ENCODE peak calls at places on chromosomes 7 and 10, in seven cellular contexts. One of them, this sample, is unnamed.

GRCh38 chr7:155896531-155897263 is 84.4 kb upstream of the SHH start:
- DNase-seq in B cell: no peak
- DNase-seq in Right ventricle myocardium inferior: no peak
- DNase-seq in ELR: no peak
- DNase-seq in Panc1: no peak
- DNase-seq in mammary epithelial cell: no peak
- DNase-seq in fibroblast of gingiva: no peak
- DNase-seq in this sample: peak; percentile 37

GRCh38 chr10:128530301-128530700 is 404.1 kb upstream of the MKI67 start:
- DNase-seq in B cell: no peak
- DNase-seq in Right ventricle myocardium inferior: no peak
- DNase-seq in ELR: peak; percentile 10
- DNase-seq in Panc1: peak; percentile 4
- DNase-seq in mammary epithelial cell: no peak
- DNase-seq in fibroblast of gingiva: no peak
- DNase-seq in this sample: peak; percentile 1

GRCh38 chr7:20438665-20439376 is 108.1 kb downstream of the ITGB8 start:
- DNase-seq in B cell: peak; percentile 10
- DNase-seq in Right ventricle myocardium inferior: no peak
- DNase-seq in ELR: no peak
- DNase-seq in Panc1: no peak
- DNase-seq in mammary epithelial cell: no peak
- DNase-seq in fibroblast of gingiva: no peak
- DNase-seq in this sample: no peak

GRCh38 chr7:114310344-114311118 is 104.1 kb upstream of the FOXP2 start:
- DNase-seq in B cell: no peak
- DNase-seq in Right ventricle myocardium inferior: no peak
- DNase-seq in ELR: no peak
- DNase-seq in Panc1: no peak
- DNase-seq in mammary epithelial cell: no peak
- DNase-seq in fibroblast of gingiva: no peak
- DNase-seq in this sample: no peak

GRCh38 chr10:88254091-88254490 is 329.0 kb downstream of the RNLS start:
- DNase-seq in B cell: no peak
- DNase-seq in Right ventricle myocardium inferior: no peak
- DNase-seq in ELR: peak; percentile 92
- DNase-seq in Panc1: peak; percentile 51
- DNase-seq in mammary epithelial cell: peak; percentile 89
- DNase-seq in fibroblast of gingiva: peak; percentile 55
- DNase-seq in this sample: peak; percentile 84

GRCh38 chr10:52703898-52704297 is 68.7 kb downstream of the MBL2 start:
- DNase-seq in B cell: no peak
- DNase-seq in Right ventricle myocardium inferior: no peak
- DNase-seq in ELR: peak; percentile 19
- DNase-seq in Panc1: no peak
- DNase-seq in mammary epithelial cell: no peak
- DNase-seq in fibroblast of gingiva: no peak
- DNase-seq in this sample: no peak

GRCh38 chr10:44934416-44935200 is 23.5 kb downstream of the TMEM72 start:
- DNase-seq in B cell: no peak
- DNase-seq in Right ventricle myocardium inferior: no peak
- DNase-seq in ELR: no peak
- DNase-seq in Panc1: no peak
- DNase-seq in mammary epithelial cell: no peak
- DNase-seq in fibroblast of gingiva: no peak
- DNase-seq in this sample: no peak

GRCh38 chr7:4227105-4228010 is 454.7 kb upstream of the FOXK1 start:
- DNase-seq in B cell: no peak
- DNase-seq in Right ventricle myocardium inferior: no peak
- DNase-seq in ELR: no peak
- DNase-seq in Panc1: no peak
- DNase-seq in mammary epithelial cell: no peak
- DNase-seq in fibroblast of gingiva: peak; percentile 57
- DNase-seq in this sample: peak; percentile 9

GRCh38 chr7:66682350-66683093 is 53.8 kb downstream of the KCTD7 start:
- DNase-seq in B cell: no peak
- DNase-seq in Right ventricle myocardium inferior: no peak
- DNase-seq in ELR: peak; percentile 67
- DNase-seq in Panc1: no peak
- DNase-seq in mammary epithelial cell: peak; percentile 41
- DNase-seq in fibroblast of gingiva: peak; percentile 40
- DNase-seq in this sample: no peak

GRCh38 chr7:105932835-105933477 is 30.1 kb upstream of the CDHR3 start:
- DNase-seq in B cell: no peak
- DNase-seq in Right ventricle myocardium inferior: no peak
- DNase-seq in ELR: peak; percentile 61
- DNase-seq in Panc1: no peak
- DNase-seq in mammary epithelial cell: peak; percentile 45
- DNase-seq in fibroblast of gingiva: peak; percentile 97
- DNase-seq in this sample: peak; percentile 80

GRCh38 chr10:80684217-80684616 is 146.5 kb downstream of the SH2D4B start:
- DNase-seq in B cell: peak; percentile 38
- DNase-seq in Right ventricle myocardium inferior: no peak
- DNase-seq in ELR: peak; percentile 45
- DNase-seq in Panc1: no peak
- DNase-seq in mammary epithelial cell: peak; percentile 24
- DNase-seq in fibroblast of gingiva: no peak
- DNase-seq in this sample: no peak

GRCh38 chr7:85554294-85554877 is 367.5 kb upstream of the SEMA3D start:
- DNase-seq in B cell: peak; percentile 50
- DNase-seq in Right ventricle myocardium inferior: no peak
- DNase-seq in ELR: peak; percentile 66
- DNase-seq in Panc1: peak; percentile 50
- DNase-seq in mammary epithelial cell: peak; percentile 55
- DNase-seq in fibroblast of gingiva: peak; percentile 73
- DNase-seq in this sample: peak; percentile 88

GRCh38 chr7:36475371-36475770 is 85.7 kb downstream of the ANLN start:
- DNase-seq in B cell: no peak
- DNase-seq in Right ventricle myocardium inferior: no peak
- DNase-seq in ELR: no peak
- DNase-seq in Panc1: no peak
- DNase-seq in mammary epithelial cell: no peak
- DNase-seq in fibroblast of gingiva: no peak
- DNase-seq in this sample: no peak

GRCh38 chr10:13526952-13527863 is 1.6 kb downstream of the BEND7 start:
- DNase-seq in B cell: no peak
- DNase-seq in Right ventricle myocardium inferior: no peak
- DNase-seq in ELR: peak; percentile 86
- DNase-seq in Panc1: no peak
- DNase-seq in mammary epithelial cell: peak; percentile 63
- DNase-seq in fibroblast of gingiva: no peak
- DNase-seq in this sample: peak; percentile 91

GRCh38 chr7:99312316-99313203 is 13.1 kb upstream of the ARPC1A start:
- DNase-seq in B cell: peak; percentile 80
- DNase-seq in Right ventricle myocardium inferior: no peak
- DNase-seq in ELR: peak; percentile 71
- DNase-seq in Panc1: peak; percentile 60
- DNase-seq in mammary epithelial cell: peak; percentile 46
- DNase-seq in fibroblast of gingiva: peak; percentile 39
- DNase-seq in this sample: peak; percentile 25

GRCh38 chr7:92044148-92044547 is 90.1 kb downstream of the CYP51A1 start:
- DNase-seq in B cell: no peak
- DNase-seq in Right ventricle myocardium inferior: no peak
- DNase-seq in ELR: no peak
- DNase-seq in Panc1: no peak
- DNase-seq in mammary epithelial cell: no peak
- DNase-seq in fibroblast of gingiva: no peak
- DNase-seq in this sample: no peak

GRCh38 chr10:96998329-96998888 is 166.3 kb downstream of the LCOR start:
- DNase-seq in B cell: no peak
- DNase-seq in Right ventricle myocardium inferior: no peak
- DNase-seq in ELR: peak; percentile 51
- DNase-seq in Panc1: no peak
- DNase-seq in mammary epithelial cell: no peak
- DNase-seq in fibroblast of gingiva: peak; percentile 6
- DNase-seq in this sample: peak; percentile 84

GRCh38 chr10:58662314-58662713 is 149.6 kb downstream of the BICC1 start:
- DNase-seq in B cell: no peak
- DNase-seq in Right ventricle myocardium inferior: no peak
- DNase-seq in ELR: peak; percentile 90
- DNase-seq in Panc1: no peak
- DNase-seq in mammary epithelial cell: peak; percentile 90
- DNase-seq in fibroblast of gingiva: peak; percentile 86
- DNase-seq in this sample: peak; percentile 90

GRCh38 chr7:39228946-39229345 is 251.2 kb downstream of the POU6F2 start:
- DNase-seq in B cell: no peak
- DNase-seq in Right ventricle myocardium inferior: no peak
- DNase-seq in ELR: peak; percentile 37
- DNase-seq in Panc1: no peak
- DNase-seq in mammary epithelial cell: peak; percentile 39
- DNase-seq in fibroblast of gingiva: no peak
- DNase-seq in this sample: no peak

GRCh38 chr7:34756025-34756437 is 98.0 kb downstream of the NPSR1 start:
- DNase-seq in B cell: no peak
- DNase-seq in Right ventricle myocardium inferior: no peak
- DNase-seq in ELR: no peak
- DNase-seq in Panc1: no peak
- DNase-seq in mammary epithelial cell: no peak
- DNase-seq in fibroblast of gingiva: no peak
- DNase-seq in this sample: peak; percentile 69

GRCh38 chr7:33250421-33250827 is 121.1 kb downstream of the BBS9 start:
- DNase-seq in B cell: no peak
- DNase-seq in Right ventricle myocardium inferior: no peak
- DNase-seq in ELR: no peak
- DNase-seq in Panc1: no peak
- DNase-seq in mammary epithelial cell: no peak
- DNase-seq in fibroblast of gingiva: peak; percentile 92
- DNase-seq in this sample: peak; percentile 93

GRCh38 chr10:97715259-97715874 is 1.8 kb downstream of the MARVELD1 start:
- DNase-seq in B cell: no peak
- DNase-seq in Right ventricle myocardium inferior: no peak
- DNase-seq in ELR: peak; percentile 37
- DNase-seq in Panc1: no peak
- DNase-seq in mammary epithelial cell: no peak
- DNase-seq in fibroblast of gingiva: no peak
- DNase-seq in this sample: no peak

GRCh38 chr10:42932735-42933453 is 144.0 kb upstream of the RET start:
- DNase-seq in B cell: no peak
- DNase-seq in Right ventricle myocardium inferior: no peak
- DNase-seq in ELR: no peak
- DNase-seq in Panc1: no peak
- DNase-seq in mammary epithelial cell: no peak
- DNase-seq in fibroblast of gingiva: no peak
- DNase-seq in this sample: no peak

GRCh38 chr10:33799944-33800323 is 465.5 kb upstream of the NRP1 start:
- DNase-seq in B cell: no peak
- DNase-seq in Right ventricle myocardium inferior: no peak
- DNase-seq in ELR: no peak
- DNase-seq in Panc1: no peak
- DNase-seq in mammary epithelial cell: no peak
- DNase-seq in fibroblast of gingiva: no peak
- DNase-seq in this sample: no peak

GRCh38 chr7:25906003-25906402 is 246.0 kb upstream of the NFE2L3 start:
- DNase-seq in B cell: no peak
- DNase-seq in Right ventricle myocardium inferior: no peak
- DNase-seq in ELR: no peak
- DNase-seq in Panc1: no peak
- DNase-seq in mammary epithelial cell: no peak
- DNase-seq in fibroblast of gingiva: no peak
- DNase-seq in this sample: no peak

This sample was measured in fibroblast of lung.